ENCODE peak calls at places on chromosomes 2 and 18, in seven cellular contexts. P is endodermal cell, C is IMR-90, A is osteoblast, G is right atrium auricular region, X is brain microvascular endothelial cell, Y is body of pancreas. O is an unnamed sample.

GRCh38 chr2:230674930-230675672 is 37.5 kb upstream of the CAB39 start:
- DNase-seq in P (peak; percentile 46), C (no peak), A (no peak), G (no peak), X (no peak), Y (no peak), O (no peak)

GRCh38 chr2:236174608-236175001 is 6.4 kb upstream of the GBX2 start:
- DNase-seq in P (peak; percentile 75), C (no peak), A (peak; percentile 85), G (no peak), X (no peak), Y (no peak), O (peak; percentile 59)

GRCh38 chr2:161100216-161100615 is 60.0 kb upstream of the TANK start:
- DNase-seq in P (no peak), C (no peak), A (no peak), G (no peak), X (no peak), Y (no peak), O (no peak)

GRCh38 chr2:74831693-74832530 is 2.0 kb upstream of the HK2 start:
- DNase-seq in P (no peak), C (peak; percentile 62), A (peak; percentile 91), G (no peak), X (no peak), Y (no peak), O (no peak)

GRCh38 chr2:149329470-149330126 is 789 bp upstream of the LYPD6 start:
- DNase-seq in P (peak; percentile 91), C (peak; percentile 7), A (peak; percentile 95), G (peak; percentile 59), X (peak; percentile 24), Y (peak; percentile 78), O (no peak)

GRCh38 chr2:68463287-68463877 is 3.7 kb downstream of the FBXO48 start:
- DNase-seq in P (no peak), C (peak; percentile 71), A (peak; percentile 37), G (no peak), X (no peak), Y (no peak), O (no peak)

GRCh38 chr2:46012618-46013240 is 284.5 kb upstream of the EPAS1 start:
- DNase-seq in P (no peak), C (peak; percentile 52), A (no peak), G (no peak), X (no peak), Y (no peak), O (no peak)

GRCh38 chr2:98388601-98389247 is 42.5 kb downstream of the CNGA3 start:
- DNase-seq in P (peak; percentile 38), C (no peak), A (no peak), G (no peak), X (no peak), Y (no peak), O (no peak)

GRCh38 chr2:53490659-53491058 is 276.9 kb upstream of the CHAC2 start:
- DNase-seq in P (no peak), C (peak; percentile 85), A (no peak), G (peak; percentile 68), X (peak; percentile 41), Y (peak; percentile 48), O (no peak)

GRCh38 chr2:66445076-66445724 is 10.3 kb downstream of the MEIS1 start:
- DNase-seq in P (peak; percentile 78), C (no peak), A (no peak), G (no peak), X (no peak), Y (peak; percentile 60), O (no peak)

GRCh38 chr2:155997538-155997937 is 335.0 kb downstream of the NR4A2 start:
- DNase-seq in P (no peak), C (no peak), A (no peak), G (no peak), X (no peak), Y (no peak), O (no peak)

GRCh38 chr18:2538236-2538635 is 33.1 kb downstream of the METTL4 start:
- DNase-seq in P (no peak), C (no peak), A (no peak), G (no peak), X (no peak), Y (no peak), O (no peak)

GRCh38 chr2:11235583-11235982 is 80.3 kb downstream of the SLC66A3 start:
- DNase-seq in P (no peak), C (no peak), A (no peak), G (no peak), X (no peak), Y (no peak), O (no peak)

GRCh38 chr18:57432765-57433400 is 2.3 kb upstream of the ONECUT2 start:
- DNase-seq in P (no peak), C (no peak), A (no peak), G (no peak), X (no peak), Y (no peak), O (no peak)

GRCh38 chr2:54557601-54558187 is 101.6 kb downstream of the SPTBN1 start:
- DNase-seq in P (peak; percentile 92), C (no peak), A (no peak), G (peak; percentile 74), X (no peak), Y (peak; percentile 76), O (no peak)

GRCh38 chr2:232368311-232368731 is 10.2 kb upstream of the ALPP start:
- DNase-seq in P (peak; percentile 67), C (peak; percentile 34), A (peak; percentile 89), G (no peak), X (no peak), Y (no peak), O (no peak)

GRCh38 chr2:152613235-152613634 is 104.0 kb downstream of the PRPF40A start:
- DNase-seq in P (no peak), C (peak; percentile 41), A (peak; percentile 76), G (no peak), X (no peak), Y (no peak), O (no peak)

GRCh38 chr2:27442282-27442980 is at the start of gene KRTCAP3:
- DNase-seq in P (peak; percentile 94), C (no peak), A (no peak), G (no peak), X (no peak), Y (peak; percentile 91), O (no peak)

GRCh38 chr2:213627054-213627710 is 342.9 kb downstream of the SPAG16 start:
- DNase-seq in P (no peak), C (no peak), A (no peak), G (no peak), X (no peak), Y (no peak), O (no peak)

GRCh38 chr2:65075605-65076344 is 19.6 kb downstream of the CEP68 start:
- DNase-seq in P (peak; percentile 79), C (no peak), A (no peak), G (no peak), X (peak; percentile 9), Y (peak; percentile 46), O (no peak)

GRCh38 chr2:36058953-36059352 is 296.6 kb upstream of the CRIM1 start:
- DNase-seq in P (no peak), C (no peak), A (no peak), G (no peak), X (no peak), Y (no peak), O (no peak)

GRCh38 chr2:238183846-238184245 is 19.6 kb downstream of the ILKAP start:
- DNase-seq in P (no peak), C (peak; percentile 47), A (peak; percentile 89), G (no peak), X (no peak), Y (no peak), O (no peak)

GRCh38 chr2:238176565-238176964 is 17.8 kb downstream of the ERFE start:
- DNase-seq in P (no peak), C (peak; percentile 86), A (no peak), G (no peak), X (no peak), Y (no peak), O (no peak)

GRCh38 chr2:238187618-238188548 is 15.6 kb downstream of the ILKAP start:
- DNase-seq in P (no peak), C (no peak), A (no peak), G (no peak), X (no peak), Y (no peak), O (no peak)

GRCh38 chr2:238180554-238180953 is 21.8 kb downstream of the ERFE start:
- DNase-seq in P (no peak), C (no peak), A (no peak), G (no peak), X (no peak), Y (no peak), O (no peak)

DNA sequence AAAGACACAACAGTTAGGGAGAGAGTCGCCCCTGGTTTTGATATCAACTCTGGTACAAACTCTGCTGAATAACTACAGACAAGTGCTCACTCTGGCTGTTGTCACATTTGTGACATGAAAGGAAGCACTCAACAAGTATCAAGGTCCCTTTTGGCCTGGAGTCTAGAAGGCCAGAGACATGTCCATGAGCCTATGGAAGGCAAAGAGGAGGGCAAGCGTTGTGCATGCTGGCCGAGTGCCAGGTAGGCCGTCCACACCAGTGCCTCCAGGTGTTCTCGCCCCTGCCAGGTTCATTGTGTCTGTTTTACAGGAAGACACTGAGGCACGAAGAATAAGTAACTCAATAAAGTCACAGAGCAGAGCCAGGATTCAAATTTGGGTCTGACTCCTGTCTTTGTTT is 21.1 kb downstream of the ILKAP start:
- DNase-seq in P (no peak), C (no peak), A (no peak), G (no peak), X (no peak), Y (no peak), O (no peak)
- H3K27ac ChIP-seq in P (no peak overlapping the region), C (peak overlapping the region; percentile 31), A (no peak overlapping the region), G (no peak overlapping the region), X (no peak overlapping the region), Y (no peak overlapping the region), O (no peak overlapping the region)

DNA sequence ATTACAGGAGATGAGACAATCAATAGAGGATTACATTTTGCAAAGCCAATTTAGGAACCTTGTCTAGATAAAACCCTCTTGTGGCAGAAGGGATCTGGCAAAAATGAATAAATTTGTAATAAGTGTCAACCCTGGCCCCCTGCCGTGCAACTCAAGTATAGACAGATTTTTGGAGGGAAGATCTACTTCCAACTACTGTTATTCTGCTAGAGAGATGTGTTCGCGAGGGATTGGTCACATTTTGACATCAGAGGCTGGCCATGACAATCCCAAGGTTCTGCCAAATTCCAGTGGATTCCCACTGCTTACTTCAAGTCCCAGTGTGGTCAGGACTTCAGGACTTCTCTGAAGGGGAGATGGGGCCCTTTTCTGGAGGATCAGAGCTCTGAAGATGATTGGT is 192.6 kb downstream of the SH3RF3 start:
- DNase-seq in P (no peak), C (peak; percentile 69), A (peak; percentile 66), G (peak; percentile 63), X (no peak), Y (no peak), O (no peak)
- TF ChIP-seq CTCF in P (no peak), C (peak; percentile 32), A (peak; percentile 44), G (no peak), X (no peak), Y (no peak), O (no peak)

DNA sequence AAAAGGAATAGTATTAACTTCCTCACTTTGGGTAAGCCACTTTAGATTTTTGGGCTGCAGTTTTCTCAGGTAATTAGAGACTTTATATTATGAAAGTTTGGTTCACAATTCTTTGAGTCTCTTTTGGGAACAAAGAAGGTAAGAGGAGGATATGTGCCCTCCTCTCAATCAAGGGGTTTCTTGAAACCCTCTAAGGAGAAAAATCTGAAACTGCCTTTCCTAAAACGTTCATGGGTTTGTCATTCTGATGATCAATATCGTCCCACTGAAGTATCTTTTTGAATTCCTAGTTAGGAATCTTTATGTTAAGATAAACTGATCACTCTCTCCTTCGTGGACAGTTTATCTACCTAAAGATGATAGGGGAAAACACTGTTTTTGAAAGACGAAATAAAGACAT is 42.4 kb upstream of the AKAIN1 start:
- DNase-seq in P (no peak), C (no peak), A (no peak), G (no peak), X (no peak), Y (no peak), O (no peak)
- H3K4me3 ChIP-seq in P (peak overlapping the region; percentile 85), C (no peak overlapping the region), A (peak overlapping the region; percentile 83), G (peak overlapping the region; percentile 68), X (no peak overlapping the region), Y (no peak overlapping the region), O (peak overlapping the region; percentile 90)

GRCh38 chr2:127706215-127706990 is 5.1 kb downstream of the SFT2D3 start:
- DNase-seq in P (no peak), C (no peak), A (no peak), G (no peak), X (no peak), Y (no peak), O (no peak)
- H3K27ac ChIP-seq in P (no peak overlapping the region), C (peak overlapping the region; percentile 17), A (peak overlapping the region; percentile 4), G (peak overlapping the region; percentile 21), X (no peak overlapping the region), Y (no peak overlapping the region), O (peak overlapping the region; percentile 25)